ENCODE peak calls at places on chromosomes 3 and 15, in six cellular contexts. Q is activated T-helper 1 cell treated with anti-CD3 and anti-CD28 coated beads, Interleukin-12 subunit alpha, Interleukin-12 subunit beta, Interleukin-2, Interleukin-4 antibody, amounts not matched to agents 30 ng/mL and 10 ng/mL and 1 ng/mL, durations not matched to agents 14 hours and 24 hours and 36 hours; M is activated T-cell treated with anti-CD3 and anti-CD28 coated beads, Interleukin-2, amount 50 U/mL, for 72 hours; S is SK-N-DZ; J is skeletal muscle cell; A is activated naive CD4-positive, alpha-beta T cell. X is an unnamed sample.
A peak's percentile ranks its signal among the peaks of the same experiment; 100 is the strongest.

GRCh38 chr3:196721097-196721496 is 8.9 kb downstream of the PIGX start:
- DNase-seq in Q (no peak), M (no peak), S (no peak), J (no peak), A (no peak), X (no peak)

GRCh38 chr15:40008061-40008460 is 30.9 kb downstream of the SRP14 start:
- DNase-seq in Q (no peak), M (no peak), S (no peak), J (no peak), A (no peak), X (no peak)

GRCh38 chr3:47411696-47412452 is 31.1 kb downstream of the PTPN23 start:
- DNase-seq in Q (no peak), M (no peak), S (no peak), J (no peak), A (no peak), X (no peak)

GRCh38 chr3:115022835-115023398 is 124.2 kb downstream of the ZBTB20 start:
- DNase-seq in Q (no peak), M (no peak), S (no peak), J (no peak), A (no peak), X (no peak)

GRCh38 chr3:120894285-120894684 is 13.7 kb upstream of the STXBP5L start:
- DNase-seq in Q (no peak), M (no peak), S (no peak), J (no peak), A (no peak), X (no peak)

GRCh38 chr3:149941946-149942345 is 28.7 kb downstream of the PFN2 start:
- DNase-seq in Q (no peak), M (no peak), S (no peak), J (no peak), A (no peak), X (no peak)

GRCh38 chr3:71447197-71447596 is 136.3 kb downstream of the FOXP1 start:
- DNase-seq in Q (no peak), M (no peak), S (no peak), J (no peak), A (no peak), X (no peak)

GRCh38 chr3:147089286-147089685 is 317.1 kb downstream of the ZIC4 start:
- DNase-seq in Q (no peak), M (no peak), S (no peak), J (peak; percentile 5), A (no peak), X (no peak)

GRCh38 chr15:31024979-31025378 is 33.6 kb upstream of the MTMR10 start:
- DNase-seq in Q (no peak), M (no peak), S (peak; percentile 40), J (peak; percentile 25), A (no peak), X (no peak)

GRCh38 chr3:142459929-142460328 is 12.1 kb upstream of the XRN1 start:
- DNase-seq in Q (no peak), M (no peak), S (no peak), J (no peak), A (no peak), X (no peak)

GRCh38 chr3:197371521-197372075 is 73.2 kb upstream of the DLG1 start:
- DNase-seq in Q (no peak), M (no peak), S (peak; percentile 30), J (no peak), A (no peak), X (peak; percentile 99)

GRCh38 chr15:29819979-29820801 is 2.1 kb downstream of the TJP1 start:
- DNase-seq in Q (no peak), M (no peak), S (no peak), J (no peak), A (no peak), X (no peak)

GRCh38 chr3:113194747-113195400 is 16.5 kb upstream of the BOC start:
- DNase-seq in Q (no peak), M (no peak), S (no peak), J (no peak), A (no peak), X (peak; percentile 35)

GRCh38 chr15:40412095-40412759 is 6.6 kb downstream of the IVD start:
- DNase-seq in Q (no peak), M (no peak), S (no peak), J (no peak), A (no peak), X (no peak)

GRCh38 chr15:59177445-59177728 is 29.3 kb upstream of the LDHAL6B start:
- DNase-seq in Q (no peak), M (no peak), S (no peak), J (no peak), A (no peak), X (no peak)

GRCh38 chr3:160140756-160141155 is 84.5 kb upstream of the C3orf80 start:
- DNase-seq in Q (no peak), M (peak; percentile 54), S (no peak), J (no peak), A (no peak), X (no peak)